ENCODE peak calls at places on chromosome 6, in six cellular contexts. One of them, this sample, is unnamed.

GRCh38 chr6:116881236-116881635 is 4.2 kb downstream of the RFX6 start:
- DNase-seq in adrenal gland: no peak
- DNase-seq in pancreas: no peak
- DNase-seq in CD8-positive, alpha-beta T cell: no peak
- DNase-seq in kidney: no peak
- DNase-seq in CD8-positive, alpha-beta memory T cell: no peak
- DNase-seq in this sample: no peak

GRCh38 chr6:134928151-134928917 is 21.6 kb downstream of the ALDH8A1 start:
- DNase-seq in adrenal gland: no peak
- DNase-seq in CD8-positive, alpha-beta T cell: no peak
- DNase-seq in pancreas: no peak
- DNase-seq in kidney: no peak
- DNase-seq in CD8-positive, alpha-beta memory T cell: no peak
- DNase-seq in this sample: no peak

GRCh38 chr6:34992353-34992752 is 103.3 kb downstream of the ANKS1A start:
- DNase-seq in CD8-positive, alpha-beta memory T cell: no peak
- DNase-seq in kidney: no peak
- DNase-seq in adrenal gland: no peak
- DNase-seq in CD8-positive, alpha-beta T cell: no peak
- DNase-seq in pancreas: no peak
- DNase-seq in this sample: no peak

GRCh38 chr6:145009691-145010090 is 724.6 kb downstream of the UTRN start:
- DNase-seq in pancreas: no peak
- DNase-seq in kidney: no peak
- DNase-seq in adrenal gland: no peak
- DNase-seq in CD8-positive, alpha-beta memory T cell: no peak
- DNase-seq in CD8-positive, alpha-beta T cell: no peak
- DNase-seq in this sample: no peak

GRCh38 chr6:9540126-9540525 is 874.7 kb downstream of the TFAP2A start:
- DNase-seq in CD8-positive, alpha-beta memory T cell: no peak
- DNase-seq in pancreas: no peak
- DNase-seq in CD8-positive, alpha-beta T cell: no peak
- DNase-seq in adrenal gland: no peak
- DNase-seq in kidney: no peak
- DNase-seq in this sample: no peak

GRCh38 chr6:67630146-67630545 is 1004.9 kb upstream of the ADGRB3 start:
- DNase-seq in kidney: no peak
- DNase-seq in CD8-positive, alpha-beta T cell: no peak
- DNase-seq in CD8-positive, alpha-beta memory T cell: no peak
- DNase-seq in adrenal gland: no peak
- DNase-seq in pancreas: no peak
- DNase-seq in this sample: no peak

GRCh38 chr6:68724054-68724453 is 89.0 kb downstream of the ADGRB3 start:
- DNase-seq in pancreas: no peak
- DNase-seq in CD8-positive, alpha-beta memory T cell: no peak
- DNase-seq in kidney: no peak
- DNase-seq in CD8-positive, alpha-beta T cell: no peak
- DNase-seq in adrenal gland: no peak
- DNase-seq in this sample: no peak

GRCh38 chr6:13229205-13230085 is 98.9 kb downstream of the TBC1D7 start:
- DNase-seq in CD8-positive, alpha-beta T cell: peak; percentile 14
- DNase-seq in CD8-positive, alpha-beta memory T cell: peak; percentile 1
- DNase-seq in adrenal gland: no peak
- DNase-seq in pancreas: no peak
- DNase-seq in kidney: no peak
- DNase-seq in this sample: no peak

GRCh38 chr6:84539122-84539856 is 225.1 kb downstream of the TBX18 start:
- DNase-seq in pancreas: no peak
- DNase-seq in adrenal gland: no peak
- DNase-seq in kidney: no peak
- DNase-seq in CD8-positive, alpha-beta T cell: no peak
- DNase-seq in CD8-positive, alpha-beta memory T cell: no peak
- DNase-seq in this sample: no peak

DNA sequence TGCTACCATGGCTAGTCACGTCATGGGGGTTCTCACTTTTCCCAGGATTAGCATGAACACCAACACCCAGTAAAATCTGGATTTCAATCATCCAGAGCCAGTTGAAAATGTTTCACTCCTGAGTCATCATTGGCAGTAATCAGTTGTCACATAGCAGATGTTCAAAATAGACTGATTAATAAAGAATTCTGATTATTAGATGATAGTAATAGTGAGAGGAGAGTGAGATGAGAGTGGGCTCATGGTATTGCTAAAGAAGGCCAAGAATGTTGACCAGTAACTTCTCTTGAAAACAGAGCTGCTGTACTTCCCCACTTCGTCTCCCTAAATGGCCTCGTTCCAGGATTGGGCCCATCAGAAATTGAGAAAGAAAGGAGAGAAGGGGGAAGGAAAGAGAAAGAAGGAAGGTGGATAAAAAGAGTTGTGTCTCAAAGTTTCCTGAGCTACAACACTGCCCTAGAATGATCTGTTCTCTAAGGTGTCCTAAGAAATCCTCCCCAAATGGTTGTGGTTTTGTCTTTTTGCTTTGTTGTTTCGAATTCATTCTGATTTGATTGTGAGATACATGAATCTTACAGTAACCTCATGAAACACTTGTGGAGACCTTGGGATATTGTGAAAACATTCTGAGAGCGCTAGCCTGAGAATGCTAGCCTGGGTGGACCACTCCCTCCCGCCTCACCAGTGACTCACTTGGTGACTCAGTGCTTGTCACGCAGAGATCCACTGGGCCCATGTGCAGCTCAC is 502.2 kb upstream of the JARID2 start:
- DNase-seq in adrenal gland: peak; percentile 95
- DNase-seq in pancreas: no peak
- DNase-seq in CD8-positive, alpha-beta memory T cell: no peak
- DNase-seq in kidney: peak; percentile 82
- DNase-seq in CD8-positive, alpha-beta T cell: peak; percentile 19
- DNase-seq in this sample: peak; percentile 96
- H3K27ac ChIP-seq in adrenal gland: peak overlapping the region; percentile 49
- H3K27ac ChIP-seq in pancreas: no peak overlapping the region
- H3K27ac ChIP-seq in CD8-positive, alpha-beta memory T cell: no peak overlapping the region
- H3K27ac ChIP-seq in kidney: no peak overlapping the region
- H3K27ac ChIP-seq in CD8-positive, alpha-beta T cell: no peak overlapping the region
- H3K27ac ChIP-seq in this sample: peak overlapping the region; percentile 100

DNA sequence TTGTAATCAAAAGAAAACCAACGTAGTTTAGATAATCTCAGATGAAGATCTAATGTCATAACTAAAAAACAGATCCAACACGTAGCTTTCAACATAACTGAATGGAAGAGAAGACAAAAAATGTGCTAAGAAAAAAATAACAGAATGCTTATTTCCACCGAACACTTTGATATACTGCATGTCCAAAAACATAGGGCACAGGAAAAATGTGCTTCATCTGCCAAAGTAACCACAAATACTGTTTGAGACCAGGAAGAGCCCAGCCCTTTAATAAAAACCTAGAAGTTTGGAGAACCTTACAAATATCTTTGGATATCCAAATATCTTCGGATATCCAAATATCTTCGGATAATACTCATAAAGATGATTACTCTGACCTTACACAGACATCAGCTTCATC is 19.8 kb downstream of the LAMA4 start:
- DNase-seq in pancreas: no peak
- DNase-seq in kidney: no peak
- DNase-seq in adrenal gland: no peak
- DNase-seq in CD8-positive, alpha-beta memory T cell: no peak
- DNase-seq in CD8-positive, alpha-beta T cell: no peak
- DNase-seq in this sample: no peak
- H3K4me1 ChIP-seq in pancreas: peaks cover 11% of the 10 kb centered on the region
- H3K4me1 ChIP-seq in kidney: no peaks in the 10 kb centered on the region
- H3K4me1 ChIP-seq in adrenal gland: no peaks in the 10 kb centered on the region
- H3K4me1 ChIP-seq in CD8-positive, alpha-beta memory T cell: no peaks in the 10 kb centered on the region
- H3K4me1 ChIP-seq in CD8-positive, alpha-beta T cell: no peaks in the 10 kb centered on the region
- H3K4me1 ChIP-seq in this sample: peaks cover 35% of the 10 kb centered on the region

DNA sequence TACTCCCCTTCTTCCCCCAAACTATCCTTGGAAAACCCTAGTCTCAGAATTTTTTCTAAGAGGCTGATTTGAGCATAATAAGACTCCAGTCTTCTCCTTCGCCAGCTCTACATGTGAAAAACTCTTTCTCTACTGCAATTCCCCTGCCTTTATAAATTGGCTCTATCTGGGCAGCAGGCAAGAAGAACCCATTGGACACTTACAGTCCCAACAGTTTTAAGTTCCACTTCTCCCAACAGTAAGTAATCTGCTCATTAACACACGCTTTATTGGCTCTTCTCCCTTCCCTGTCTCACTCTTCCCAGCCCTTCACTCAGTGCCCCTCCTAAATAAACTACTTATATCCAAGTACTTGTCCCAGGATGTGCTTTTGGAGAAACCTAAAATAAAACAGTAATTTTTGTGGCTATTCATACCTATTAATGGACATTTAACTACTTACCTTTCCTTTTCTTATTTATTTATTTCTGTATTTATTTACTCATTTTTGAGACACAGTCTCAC is 11.1 kb upstream of the DDR1 start:
- DNase-seq in CD8-positive, alpha-beta memory T cell: no peak
- DNase-seq in adrenal gland: no peak
- DNase-seq in kidney: no peak
- DNase-seq in pancreas: no peak
- DNase-seq in CD8-positive, alpha-beta T cell: no peak
- DNase-seq in this sample: no peak
- H3K9me3 ChIP-seq in CD8-positive, alpha-beta memory T cell: no peaks in the 10 kb centered on the region
- H3K9me3 ChIP-seq in adrenal gland: peaks cover 7% of the 10 kb centered on the region
- H3K9me3 ChIP-seq in kidney: peaks cover 8% of the 10 kb centered on the region
- H3K9me3 ChIP-seq in pancreas: no peaks in the 10 kb centered on the region
- H3K9me3 ChIP-seq in CD8-positive, alpha-beta T cell: peaks cover 7% of the 10 kb centered on the region
- H3K9me3 ChIP-seq in this sample: peaks cover 15% of the 10 kb centered on the region

GRCh38 chr6:73712536-73712935 is 16.5 kb downstream of the CD109 start:
- DNase-seq in pancreas: no peak
- DNase-seq in CD8-positive, alpha-beta memory T cell: no peak
- DNase-seq in CD8-positive, alpha-beta T cell: no peak
- DNase-seq in kidney: no peak
- DNase-seq in adrenal gland: no peak
- DNase-seq in this sample: no peak
- H3K27ac ChIP-seq in pancreas: no peak overlapping the region
- H3K27ac ChIP-seq in CD8-positive, alpha-beta memory T cell: no peak overlapping the region
- H3K27ac ChIP-seq in CD8-positive, alpha-beta T cell: no peak overlapping the region
- H3K27ac ChIP-seq in kidney: no peak overlapping the region
- H3K27ac ChIP-seq in adrenal gland: no peak overlapping the region
- H3K27ac ChIP-seq in this sample: no peak overlapping the region

GRCh38 chr6:3232017-3232838 is 4.8 kb upstream of the TUBB2B start:
- DNase-seq in CD8-positive, alpha-beta memory T cell: no peak
- DNase-seq in kidney: no peak
- DNase-seq in pancreas: no peak
- DNase-seq in CD8-positive, alpha-beta T cell: no peak
- DNase-seq in adrenal gland: no peak
- DNase-seq in this sample: no peak
- H3K4me1 ChIP-seq in CD8-positive, alpha-beta memory T cell: peaks cover 49% of the 10 kb centered on the region
- H3K4me1 ChIP-seq in kidney: peaks cover 23% of the 10 kb centered on the region
- H3K4me1 ChIP-seq in pancreas: peaks cover 10% of the 10 kb centered on the region
- H3K4me1 ChIP-seq in CD8-positive, alpha-beta T cell: peaks cover 51% of the 10 kb centered on the region
- H3K4me1 ChIP-seq in adrenal gland: peaks cover 8% of the 10 kb centered on the region
- H3K4me1 ChIP-seq in this sample: peaks cover 9% of the 10 kb centered on the region

This sample was measured in SJSA1.